ENCODE peak calls at places on chromosomes 12 and 14, in four cellular contexts. One of them, this sample, is unnamed.
A peak's percentile ranks its signal among the peaks of the same experiment; 100 is the strongest.

GRCh38 chr14:58428011-58428807 is 690 bp downstream of the KIAA0586 start:
- DNase-seq in SK-N-SH: peak; percentile 35
- DNase-seq in stomach: no peak
- DNase-seq in tibial nerve: peak; percentile 5
- DNase-seq in this sample: no peak

GRCh38 chr12:105480162-105480561 is 149.7 kb downstream of the C12orf75 start:
- DNase-seq in stomach: no peak
- DNase-seq in SK-N-SH: no peak
- DNase-seq in tibial nerve: no peak
- DNase-seq in this sample: no peak

GRCh38 chr12:49565119-49565955 is 2.6 kb downstream of the MCRS1 start:
- DNase-seq in SK-N-SH: no peak
- DNase-seq in stomach: no peak
- DNase-seq in tibial nerve: no peak
- DNase-seq in this sample: no peak

GRCh38 chr12:55955800-55956508 is 9.9 kb downstream of the PMEL start:
- DNase-seq in SK-N-SH: peak; percentile 41
- DNase-seq in tibial nerve: no peak
- DNase-seq in stomach: peak; percentile 32
- DNase-seq in this sample: no peak

GRCh38 chr12:103160622-103161021 is 203.1 kb downstream of the ASCL1 start:
- DNase-seq in tibial nerve: no peak
- DNase-seq in stomach: no peak
- DNase-seq in SK-N-SH: no peak
- DNase-seq in this sample: no peak

GRCh38 chr12:79373896-79374499 is 316.8 kb downstream of the PAWR start:
- DNase-seq in SK-N-SH: peak; percentile 74
- DNase-seq in stomach: no peak
- DNase-seq in tibial nerve: no peak
- DNase-seq in this sample: no peak

GRCh38 chr12:65728913-65729793 is 95.1 kb upstream of the HMGA2 start:
- DNase-seq in tibial nerve: no peak
- DNase-seq in stomach: no peak
- DNase-seq in SK-N-SH: no peak
- DNase-seq in this sample: no peak

GRCh38 chr14:95119336-95119735 is 38.0 kb downstream of the DICER1 start:
- DNase-seq in stomach: no peak
- DNase-seq in SK-N-SH: no peak
- DNase-seq in tibial nerve: no peak
- DNase-seq in this sample: no peak

GRCh38 chr12:104680506-104680905 is 223.8 kb downstream of the CHST11 start:
- DNase-seq in stomach: no peak
- DNase-seq in SK-N-SH: no peak
- DNase-seq in tibial nerve: no peak
- DNase-seq in this sample: no peak

GRCh38 chr14:54778618-54779017 is 124.0 kb downstream of the GCH1 start:
- DNase-seq in tibial nerve: no peak
- DNase-seq in stomach: no peak
- DNase-seq in SK-N-SH: no peak
- DNase-seq in this sample: no peak

GRCh38 chr14:24313912-24314311 is 2.6 kb downstream of the LTB4R start:
- DNase-seq in SK-N-SH: no peak
- DNase-seq in stomach: no peak
- DNase-seq in tibial nerve: no peak
- DNase-seq in this sample: no peak

GRCh38 chr14:103519837-103520212 is 2.8 kb downstream of the CKB start:
- DNase-seq in tibial nerve: no peak
- DNase-seq in stomach: peak; percentile 46
- DNase-seq in SK-N-SH: peak; percentile 30
- DNase-seq in this sample: peak; percentile 78

GRCh38 chr12:31650927-31651326 is 8.6 kb upstream of the ETFBKMT start:
- DNase-seq in SK-N-SH: no peak
- DNase-seq in stomach: peak; percentile 24
- DNase-seq in tibial nerve: no peak
- DNase-seq in this sample: no peak

GRCh38 chr14:32450919-32451675 is 122.0 kb downstream of the AKAP6 start:
- DNase-seq in stomach: no peak
- DNase-seq in SK-N-SH: no peak
- DNase-seq in tibial nerve: no peak
- DNase-seq in this sample: no peak

GRCh38 chr14:60757617-60758016 is 23.1 kb downstream of the MNAT1 start:
- DNase-seq in tibial nerve: no peak
- DNase-seq in stomach: no peak
- DNase-seq in SK-N-SH: no peak
- DNase-seq in this sample: no peak

GRCh38 chr12:96427269-96427729 is 27.1 kb upstream of the CDK17 start:
- DNase-seq in stomach: peak; percentile 33
- DNase-seq in tibial nerve: peak; percentile 47
- DNase-seq in SK-N-SH: peak; percentile 16
- DNase-seq in this sample: peak; percentile 82

GRCh38 chr12:106247731-106248176 is at the start of gene CKAP4:
- DNase-seq in stomach: peak; percentile 83
- DNase-seq in tibial nerve: peak; percentile 59
- DNase-seq in SK-N-SH: peak; percentile 95
- DNase-seq in this sample: peak; percentile 83

GRCh38 chr12:15527201-15527782 is 205.0 kb downstream of the PTPRO start:
- DNase-seq in tibial nerve: peak; percentile 28
- DNase-seq in SK-N-SH: no peak
- DNase-seq in stomach: peak; percentile 32
- DNase-seq in this sample: no peak

GRCh38 chr12:95998611-95999300 is 2.6 kb upstream of the HAL start:
- DNase-seq in tibial nerve: peak; percentile 17
- DNase-seq in stomach: no peak
- DNase-seq in SK-N-SH: peak; percentile 75
- DNase-seq in this sample: no peak

GRCh38 chr12:76542908-76543307 is 16.7 kb downstream of the OSBPL8 start:
- DNase-seq in stomach: no peak
- DNase-seq in SK-N-SH: no peak
- DNase-seq in tibial nerve: no peak
- DNase-seq in this sample: no peak

GRCh38 chr12:27179399-27180214 is 64.5 kb upstream of the STK38L start:
- DNase-seq in SK-N-SH: no peak
- DNase-seq in tibial nerve: peak; percentile 18
- DNase-seq in stomach: no peak
- DNase-seq in this sample: no peak

GRCh38 chr12:120983759-120984158 is 5.4 kb downstream of the HNF1A start:
- DNase-seq in stomach: no peak
- DNase-seq in SK-N-SH: no peak
- DNase-seq in tibial nerve: no peak
- DNase-seq in this sample: no peak

GRCh38 chr14:98906123-98906995 is 365.6 kb downstream of the BCL11B start:
- DNase-seq in stomach: no peak
- DNase-seq in SK-N-SH: no peak
- DNase-seq in tibial nerve: peak; percentile 47
- DNase-seq in this sample: peak; percentile 81

GRCh38 chr14:81330619-81331122 is 69.5 kb downstream of the STON2 start:
- DNase-seq in stomach: no peak
- DNase-seq in SK-N-SH: no peak
- DNase-seq in tibial nerve: no peak
- DNase-seq in this sample: no peak

GRCh38 chr14:61438497-61438859 is 117.1 kb downstream of the PRKCH start:
- DNase-seq in tibial nerve: no peak
- DNase-seq in stomach: no peak
- DNase-seq in SK-N-SH: no peak
- DNase-seq in this sample: no peak

GRCh38 chr12:53053223-53054111 is 3.6 kb downstream of the TNS2 start:
- DNase-seq in tibial nerve: no peak
- DNase-seq in stomach: peak; percentile 84
- DNase-seq in SK-N-SH: no peak
- DNase-seq in this sample: peak; percentile 83

GRCh38 chr12:131116437-131117117 is 162.9 kb downstream of the ADGRD1 start:
- DNase-seq in stomach: no peak
- DNase-seq in tibial nerve: peak; percentile 61
- DNase-seq in SK-N-SH: peak; percentile 66
- DNase-seq in this sample: peak; percentile 70

GRCh38 chr12:33322519-33322918 is 117.1 kb downstream of the SYT10 start:
- DNase-seq in SK-N-SH: no peak
- DNase-seq in tibial nerve: no peak
- DNase-seq in stomach: no peak
- DNase-seq in this sample: no peak

GRCh38 chr12:130423991-130424857 is 86.5 kb downstream of the PIWIL1 start:
- DNase-seq in stomach: no peak
- DNase-seq in tibial nerve: no peak
- DNase-seq in SK-N-SH: no peak
- DNase-seq in this sample: no peak

GRCh38 chr14:85471744-85472143 is 58.2 kb upstream of the FLRT2 start:
- DNase-seq in stomach: no peak
- DNase-seq in tibial nerve: no peak
- DNase-seq in SK-N-SH: peak; percentile 3
- DNase-seq in this sample: no peak
- TF ChIP-seq CTCF in stomach: no peak
- TF ChIP-seq CTCF in tibial nerve: no peak
- TF ChIP-seq CTCF in SK-N-SH: no peak
- TF ChIP-seq CTCF in this sample: no peak

GRCh38 chr12:62304560-62304959 is 44.4 kb downstream of the USP15 start:
- DNase-seq in SK-N-SH: no peak
- DNase-seq in stomach: no peak
- DNase-seq in tibial nerve: no peak
- DNase-seq in this sample: no peak

GRCh38 chr12:62301799-62302133 is 41.6 kb downstream of the USP15 start:
- DNase-seq in tibial nerve: no peak
- DNase-seq in SK-N-SH: no peak
- DNase-seq in stomach: no peak
- DNase-seq in this sample: no peak

GRCh38 chr12:62308201-62308600 is 48.0 kb downstream of the USP15 start:
- DNase-seq in stomach: no peak
- DNase-seq in tibial nerve: no peak
- DNase-seq in SK-N-SH: no peak
- DNase-seq in this sample: no peak

GRCh38 chr12:62305778-62306177 is 45.6 kb downstream of the USP15 start:
- DNase-seq in tibial nerve: no peak
- DNase-seq in SK-N-SH: no peak
- DNase-seq in stomach: no peak
- DNase-seq in this sample: no peak

DNA sequence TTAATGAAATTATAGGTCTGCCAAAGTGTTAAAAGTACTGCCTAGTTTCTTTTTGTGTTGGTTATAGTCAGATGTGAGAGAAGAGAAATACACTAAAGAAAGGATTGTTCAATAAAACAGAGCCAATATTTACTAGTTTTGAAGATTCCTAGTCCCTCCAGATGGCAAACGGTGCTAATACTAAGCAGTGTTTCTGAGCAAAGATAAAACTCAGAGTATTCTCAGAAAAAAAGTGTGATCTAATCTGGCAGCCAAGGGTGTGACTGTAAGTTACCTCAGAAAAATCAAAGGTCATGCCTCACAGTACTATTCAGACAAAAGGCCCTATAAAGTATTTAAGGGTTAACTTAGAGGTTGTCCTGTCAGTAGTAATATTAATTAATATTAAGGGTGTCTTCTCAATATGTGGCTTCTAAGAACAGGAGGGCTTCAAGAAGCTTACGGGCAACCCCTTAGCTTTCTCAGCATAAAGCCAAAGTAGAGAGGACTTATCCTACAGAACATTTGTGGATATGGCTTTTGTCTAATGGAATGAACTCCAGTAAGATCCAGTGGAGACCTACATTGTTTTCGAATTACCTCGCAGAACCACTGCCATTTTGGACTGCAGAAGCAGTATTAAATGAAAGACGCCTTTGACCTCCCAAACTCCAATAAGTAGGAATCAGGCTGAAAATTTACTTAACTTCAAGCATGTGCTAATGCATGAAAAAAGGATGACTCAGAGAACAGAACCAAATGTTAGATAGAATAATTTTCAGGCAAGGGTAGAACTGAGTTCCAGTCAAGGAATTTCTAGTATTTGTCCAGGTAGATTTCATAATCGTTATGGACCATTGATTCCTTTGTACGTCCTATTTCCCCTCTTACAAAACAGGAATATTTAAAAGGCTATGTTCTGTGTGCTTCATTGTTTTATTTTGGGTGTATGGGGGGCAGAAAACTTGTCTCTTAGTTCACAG is 46.6 kb downstream of the USP15 start:
- DNase-seq in stomach: no peak
- DNase-seq in tibial nerve: no peak
- DNase-seq in SK-N-SH: no peak
- DNase-seq in this sample: no peak
- TF ChIP-seq EP300 in stomach: no peak
- TF ChIP-seq EP300 in tibial nerve: no peak
- TF ChIP-seq EP300 in SK-N-SH: no peak
- TF ChIP-seq EP300 in this sample: no peak

DNA sequence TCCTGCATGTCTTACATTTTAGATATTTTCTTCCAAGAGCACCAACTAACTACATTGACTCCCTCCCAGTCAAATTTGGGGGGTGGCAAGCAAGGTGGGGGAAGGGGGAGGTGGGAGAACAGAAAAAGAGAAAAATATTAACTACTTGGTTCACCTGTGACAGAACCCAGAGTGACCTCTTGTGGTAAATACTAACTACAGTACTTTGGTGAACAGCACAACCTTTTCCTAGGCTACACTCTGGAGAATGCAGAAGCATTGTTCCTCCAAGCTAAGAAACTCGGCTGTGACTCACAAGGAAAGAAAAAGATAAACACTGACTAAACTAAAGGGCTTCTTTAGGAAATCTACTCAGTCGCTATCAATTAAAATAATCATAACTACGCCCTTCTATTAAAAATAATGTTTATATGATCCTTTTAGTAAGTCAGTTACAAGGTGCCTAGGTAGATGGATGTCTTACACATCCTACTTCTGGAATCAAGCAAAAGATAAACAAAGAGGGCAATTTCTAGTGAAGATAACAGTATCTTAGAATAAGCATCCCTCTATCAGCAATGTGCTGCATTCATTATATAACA is 5.4 kb downstream of the KCNH5 start:
- DNase-seq in SK-N-SH: peak; percentile 35
- DNase-seq in tibial nerve: no peak
- DNase-seq in stomach: no peak
- DNase-seq in this sample: no peak
- TF ChIP-seq CTCF in SK-N-SH: peak; percentile 62
- TF ChIP-seq CTCF in tibial nerve: no peak
- TF ChIP-seq CTCF in stomach: no peak
- TF ChIP-seq CTCF in this sample: no peak

DNA sequence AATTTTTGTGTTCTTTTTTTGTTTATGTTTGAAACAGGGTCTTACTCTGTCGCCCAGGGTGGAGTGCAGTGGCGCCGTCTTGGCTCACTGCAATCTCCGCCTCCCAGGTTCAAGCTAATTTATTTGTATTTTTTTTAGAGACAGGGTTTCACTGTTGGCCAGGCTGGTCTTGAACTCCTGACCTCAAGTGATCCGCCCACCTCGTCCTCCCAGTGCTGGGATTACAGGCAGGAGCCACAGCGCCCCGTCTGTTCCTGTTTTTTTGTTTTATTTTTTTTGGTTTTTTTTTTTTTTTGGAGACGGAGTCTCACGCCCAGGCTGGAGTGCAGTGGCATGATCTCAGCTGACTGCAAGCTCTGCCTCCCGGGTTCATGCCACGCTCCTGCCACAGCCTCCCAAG is 8.7 kb upstream of the COPS7A start:
- DNase-seq in SK-N-SH: no peak
- DNase-seq in tibial nerve: no peak
- DNase-seq in stomach: no peak
- DNase-seq in this sample: no peak
- TF ChIP-seq EP300 in SK-N-SH: no peak
- TF ChIP-seq EP300 in tibial nerve: no peak
- TF ChIP-seq EP300 in stomach: no peak
- TF ChIP-seq EP300 in this sample: no peak